ENCODE peak calls at places on chromosomes 12 and 14, in four cellular contexts. Q is lung, K is left ventricle myocardium inferior, M is gastrocnemius medialis. X is an unnamed sample. For H3K36me3, the result is how much of the 10 kb centered on the place peaks cover.

GRCh38 chr14:86777950-86778602 is 1214.9 kb downstream of the GALC start:
- DNase-seq in Q (no peak), K (no peak), M (no peak), X (no peak)

GRCh38 chr12:130481392-130481879 is 143.7 kb downstream of the PIWIL1 start:
- DNase-seq in Q (no peak), K (no peak), M (no peak), X (no peak)

GRCh38 chr12:111673503-111673902 is 12.3 kb downstream of the BRAP start:
- DNase-seq in K (no peak), M (no peak), Q (no peak), X (no peak)

GRCh38 chr12:45326358-45326971 is 110.6 kb downstream of the ANO6 start:
- DNase-seq in M (no peak), K (no peak), Q (no peak), X (no peak)

GRCh38 chr12:15796493-15797141 is 7.4 kb upstream of the EPS8 start:
- DNase-seq in M (no peak), K (no peak), Q (no peak), X (no peak)

GRCh38 chr14:54814076-54814475 is 88.5 kb downstream of the GCH1 start:
- DNase-seq in M (no peak), Q (no peak), K (no peak), X (no peak)

GRCh38 chr12:24198070-24198469 is 248.6 kb upstream of the SOX5 start:
- DNase-seq in K (no peak), Q (no peak), M (no peak), X (no peak)

GRCh38 chr14:64279719-64280668 is 14.2 kb downstream of the ESR2 start:
- DNase-seq in K (no peak), M (no peak), Q (no peak), X (no peak)

GRCh38 chr12:11446372-11446771 is 51.0 kb upstream of the PRB2 start:
- DNase-seq in K (no peak), Q (no peak), M (no peak), X (no peak)

GRCh38 chr12:24661657-24662096 is 287.2 kb downstream of the BCAT1 start:
- DNase-seq in M (peak), Q (peak), K (no peak), X (peak)

GRCh38 chr12:25317553-25317952 is 66.8 kb upstream of the KRAS start:
- DNase-seq in M (no peak), Q (no peak), K (no peak), X (no peak)

GRCh38 chr14:35535794-35536112 is 1.8 kb downstream of the INSM2 start:
- DNase-seq in M (no peak), K (no peak), Q (no peak), X (no peak)

GRCh38 chr12:69897744-69898143 is 72.7 kb downstream of the MYRFL start:
- DNase-seq in M (peak), K (peak), Q (no peak), X (no peak)

GRCh38 chr12:51819851-51820720 is 28.4 kb downstream of the FIGNL2 start:
- DNase-seq in K (peak), M (no peak), Q (no peak), X (peak)

GRCh38 chr12:124588689-124589318 is 21.4 kb upstream of the NCOR2 start:
- DNase-seq in M (peak), Q (no peak), K (peak), X (no peak)

GRCh38 chr14:105074601-105075053 is 9.4 kb upstream of the GPR132 start:
- DNase-seq in M (no peak), Q (no peak), K (no peak), X (peak)

GRCh38 chr14:100654814-100655795 is 67.9 kb upstream of the BEGAIN start:
- DNase-seq in M (no peak), K (no peak), Q (no peak), X (peak)

GRCh38 chr12:19251481-19251880 is 121.9 kb downstream of the PLEKHA5 start:
- DNase-seq in K (no peak), Q (no peak), M (no peak), X (no peak)

DNA sequence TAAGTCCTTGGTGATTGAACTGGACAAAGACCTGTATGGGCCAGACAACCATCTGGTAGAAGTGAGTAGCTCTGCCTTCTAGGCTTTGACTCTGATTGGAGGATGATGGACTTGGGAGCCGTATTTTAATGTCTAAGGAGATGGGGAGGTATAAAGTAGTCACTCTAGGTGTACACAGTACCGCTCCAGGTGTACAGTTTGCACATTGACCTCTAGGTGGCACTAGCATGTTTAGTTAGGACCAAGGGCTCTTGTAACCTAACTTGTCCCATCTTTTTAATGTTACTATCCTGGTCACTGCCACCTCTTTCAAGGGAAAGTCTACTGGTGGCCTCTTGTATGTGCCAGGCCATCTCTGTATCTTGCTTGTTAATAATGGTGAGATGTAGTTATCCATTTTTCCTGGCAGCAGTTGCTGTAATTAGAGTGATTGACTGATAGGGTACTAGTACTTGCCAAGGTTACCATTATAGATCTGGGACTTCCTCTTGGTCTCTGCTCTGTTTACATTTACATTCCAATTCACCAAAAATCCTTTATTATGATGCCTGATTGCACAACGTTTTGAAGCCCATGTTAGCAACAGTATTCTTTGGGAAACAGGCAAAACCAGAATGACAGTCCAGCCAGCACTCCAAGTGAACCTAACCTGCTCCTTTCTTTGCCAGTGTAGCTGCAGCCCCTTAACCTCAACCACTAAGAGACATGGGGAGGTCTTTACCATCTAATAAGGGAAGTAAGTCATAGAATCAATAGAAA is 3.6 kb downstream of the SMARCD1 start:
- DNase-seq in M (peak), K (no peak), Q (peak), X (peak)
- H3K36me3 ChIP-seq in M (half or more), K (half or more), Q (under half), X (half or more)

GRCh38 chr12:53050426-53051057 is 677 bp downstream of the TNS2 start:
- DNase-seq in K (no peak), Q (peak), M (no peak), X (no peak)
- H3K4me3 ChIP-seq in K (peak), Q (peak), M (peak), X (peak)

GRCh38 chr12:79830425-79830824 is 104.5 kb downstream of the PPP1R12A start:
- DNase-seq in K (no peak), Q (no peak), M (no peak), X (no peak)
- H3K36me3 ChIP-seq in K (under half), Q (under half), M (under half), X (under half)

GRCh38 chr14:76313861-76314260 is 62.1 kb upstream of the ESRRB start:
- DNase-seq in M (no peak), Q (no peak), K (no peak), X (no peak)

GRCh38 chr14:76312821-76313220 is 63.1 kb upstream of the ESRRB start:
- DNase-seq in M (no peak), K (no peak), Q (no peak), X (no peak)

GRCh38 chr14:76311410-76311758 is 64.6 kb upstream of the ESRRB start:
- DNase-seq in M (no peak), Q (no peak), K (no peak), X (no peak)

GRCh38 chr14:76313303-76313702 is 62.6 kb upstream of the ESRRB start:
- DNase-seq in Q (no peak), K (no peak), M (no peak), X (no peak)

DNA sequence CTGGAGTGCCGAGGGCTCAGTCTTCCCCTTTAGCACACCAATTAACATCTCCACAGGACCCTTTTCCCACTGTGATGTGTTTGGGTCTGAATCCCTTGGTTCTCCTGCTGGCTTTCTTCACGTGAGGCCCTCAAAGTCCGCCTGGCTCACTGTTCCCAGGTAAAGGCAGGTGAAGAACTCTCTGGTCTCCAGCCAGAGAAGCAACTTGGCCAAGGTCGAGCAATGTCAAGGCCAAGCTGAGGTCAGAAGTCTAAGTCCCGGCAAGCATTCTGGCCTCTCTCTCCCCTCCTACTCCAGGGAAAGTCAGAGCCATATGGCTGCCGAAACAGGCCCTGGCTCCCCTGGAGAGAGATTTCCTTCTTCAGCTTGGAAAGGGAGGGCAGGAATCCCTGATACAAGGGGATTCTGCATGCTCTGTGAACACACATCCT is 61.4 kb upstream of the ESRRB start:
- DNase-seq in Q (no peak), K (no peak), M (no peak), X (no peak)
- H3K4me3 ChIP-seq in Q (no peak), K (no peak), M (no peak), X (no peak)

DNA sequence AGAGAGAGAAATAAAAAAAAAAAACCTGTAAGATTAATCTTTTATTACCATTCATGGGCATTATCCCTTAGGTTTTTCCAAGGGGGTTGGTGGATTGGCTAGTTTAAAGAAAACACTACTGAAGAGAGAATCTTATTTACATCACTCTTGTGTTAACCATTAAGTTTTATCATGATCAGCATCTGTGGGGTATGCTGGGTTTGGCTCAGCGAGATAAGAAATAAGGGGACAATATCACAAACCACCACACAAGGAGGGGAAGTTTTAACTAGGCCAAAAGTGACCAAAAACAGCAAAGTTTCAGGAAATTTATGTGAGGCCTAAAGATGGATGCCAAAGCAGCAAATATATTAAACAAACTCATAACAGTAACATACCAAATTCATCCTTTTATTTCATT is 548.6 kb downstream of the SLC16A7 start:
- DNase-seq in M (no peak), K (no peak), Q (no peak), X (no peak)
- H3K36me3 ChIP-seq in M (under half), K (under half), Q (under half), X (under half)

DNA sequence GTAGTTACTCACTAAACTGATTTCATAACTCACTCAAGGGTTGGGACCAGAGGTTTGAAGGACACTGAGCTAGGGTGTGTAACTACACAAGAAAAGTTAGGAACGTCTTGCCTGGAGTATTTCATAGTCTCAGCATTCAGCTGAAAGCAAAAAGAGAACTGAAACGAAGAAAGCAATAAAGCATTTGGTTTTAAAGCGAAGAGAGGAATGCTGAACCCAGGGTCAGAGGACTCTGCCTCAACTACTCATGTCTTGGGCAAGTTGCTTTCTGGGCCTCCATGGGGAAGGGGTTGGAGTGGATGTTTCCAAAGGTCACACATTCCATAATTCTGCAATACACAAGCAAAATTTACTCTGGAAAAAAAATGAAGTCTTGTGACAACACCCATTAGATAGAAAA is 1.4 kb downstream of the GNS start:
- DNase-seq in K (no peak), Q (no peak), M (no peak), X (no peak)
- H3K4me3 ChIP-seq in K (peak), Q (no peak), M (no peak), X (no peak)

X was measured in thyroid gland.